ENCODE peak calls at places on chromosomes 5 and 9, in six cellular contexts. M is IMR-90, O is H9, C is H1, Q is neuronal stem cell, Y is trophoblast cell. N is an unnamed sample.

GRCh38 chr5:135194126-135194488 is 160.1 kb upstream of the PITX1 start:
- DNase-seq in M (no peak), O (no peak), C (no peak), Q (no peak), Y (no peak), N (no peak)

GRCh38 chr9:92774274-92774673 is 9.6 kb upstream of the BICD2 start:
- DNase-seq in M (peak), O (no peak), C (no peak), Q (no peak), Y (no peak), N (peak)

GRCh38 chr5:97266576-97266975 is 83.5 kb upstream of the RIOK2 start:
- DNase-seq in M (peak), O (no peak), C (no peak), Q (no peak), Y (no peak), N (no peak)

GRCh38 chr5:33969572-33970452 is 14.7 kb downstream of the SLC45A2 start:
- DNase-seq in M (peak), O (peak), C (no peak), Q (peak), Y (peak), N (peak)

GRCh38 chr5:176740702-176741565 is 69.4 kb upstream of the UNC5A start:
- DNase-seq in M (no peak), O (peak), C (peak), Q (no peak), Y (no peak), N (no peak)

GRCh38 chr9:87516222-87516930 is 18.7 kb downstream of the DAPK1 start:
- DNase-seq in M (no peak), O (no peak), C (no peak), Q (no peak), Y (peak), N (peak)

GRCh38 chr5:168790691-168791230 is 211.6 kb upstream of the PANK3 start:
- DNase-seq in M (no peak), O (no peak), C (no peak), Q (no peak), Y (no peak), N (no peak)

GRCh38 chr9:82271099-82271498 is 282.5 kb downstream of the SPATA31D1 start:
- DNase-seq in M (peak), O (no peak), C (no peak), Q (no peak), Y (peak), N (peak)

GRCh38 chr5:77719666-77720363 is 56.3 kb downstream of the TBCA start:
- DNase-seq in M (no peak), O (no peak), C (no peak), Q (no peak), Y (no peak), N (no peak)

GRCh38 chr5:141637266-141637692 is 482 bp downstream of the RELL2 start:
- DNase-seq in M (no peak), O (no peak), C (no peak), Q (peak), Y (peak), N (no peak)

DNA sequence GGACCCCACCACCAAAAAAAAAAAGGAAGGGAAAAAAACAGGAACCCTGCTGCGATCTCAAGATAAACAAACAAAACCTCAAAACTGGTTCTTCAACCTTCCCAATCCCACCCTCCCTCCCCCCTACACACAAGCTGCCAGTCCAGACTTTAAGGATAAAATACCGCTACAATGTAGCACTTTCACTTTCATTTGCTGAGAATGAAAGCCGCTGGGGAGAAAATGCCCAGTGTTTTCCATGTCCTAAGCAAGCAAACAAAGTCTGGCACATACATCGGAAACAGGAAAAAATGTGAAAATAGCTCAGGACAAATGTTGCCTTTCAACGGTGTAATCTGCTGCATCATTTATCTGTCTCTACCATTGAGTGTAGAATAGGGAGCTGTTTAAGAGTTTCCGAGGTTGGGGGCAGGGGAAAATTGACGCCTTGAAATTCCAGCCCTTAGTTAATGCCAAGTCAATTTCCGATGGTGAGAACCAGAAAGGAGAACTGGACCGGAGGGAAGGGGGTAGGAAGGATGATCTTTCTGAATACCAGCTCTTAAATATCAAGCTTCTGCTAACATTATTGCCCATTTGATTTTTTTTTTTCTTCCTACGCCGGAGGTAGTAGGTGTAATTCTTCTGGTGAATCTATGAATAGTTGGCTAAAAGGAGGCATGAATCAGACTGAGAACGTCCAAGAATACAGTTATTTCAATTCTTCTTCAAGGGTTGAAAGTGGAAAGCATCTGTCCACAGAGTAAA is 1.2 kb upstream of the ADAMTS6 start:
- DNase-seq in M (peak), O (peak), C (peak), Q (no peak), Y (peak), N (peak)
- H3K18ac ChIP-seq in M (peak), O (no peak), C (no peak), Q (no peak), Y (peak), N (peak)

GRCh38 chr5:85340790-85341189 is 956.1 kb upstream of the EDIL3 start:
- DNase-seq in M (no peak), O (no peak), C (no peak), Q (no peak), Y (no peak), N (no peak)

DNA sequence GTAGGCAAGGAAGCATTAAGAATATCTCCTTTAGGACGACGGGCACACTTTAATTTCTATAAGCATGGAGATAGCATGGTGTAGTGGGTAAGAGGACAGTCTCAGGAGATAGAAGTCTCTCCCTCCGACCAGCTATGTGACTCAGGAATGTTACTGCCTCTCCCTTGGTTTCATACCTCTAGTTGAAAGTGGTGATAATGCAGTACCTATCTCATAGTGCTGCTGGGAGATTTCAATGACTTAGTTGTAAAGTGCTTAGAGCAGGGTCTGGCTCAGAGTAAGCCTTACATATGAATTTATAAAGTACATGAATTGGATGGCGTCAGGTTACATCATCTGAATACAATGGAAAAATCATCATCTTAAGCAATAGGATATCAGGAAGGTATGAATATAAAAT is 952.7 kb upstream of the EDIL3 start:
- DNase-seq in M (no peak), O (no peak), C (no peak), Q (no peak), Y (peak), N (no peak)
- H4K91ac ChIP-seq in M (no peak), O (no peak), C (no peak), Q (no peak), Y (no peak), N (no peak)

GRCh38 chr5:116865651-116866050 is 291.0 kb upstream of the SEMA6A start:
- DNase-seq in M (no peak), O (peak), C (no peak), Q (no peak), Y (no peak), N (no peak)
- H3K18ac ChIP-seq in M (no peak), O (no peak), C (peak), Q (no peak), Y (no peak), N (no peak)

GRCh38 chr5:859798-860296 is 9.1 kb upstream of the ZDHHC11 start:
- DNase-seq in M (no peak), O (no peak), C (no peak), Q (no peak), Y (no peak), N (no peak)
- H4K91ac ChIP-seq in M (no peak), O (no peak), C (no peak), Q (no peak), Y (no peak), N (no peak)

GRCh38 chr9:14766299-14766698 is 43.8 kb upstream of the CER1 start:
- DNase-seq in M (peak), O (no peak), C (no peak), Q (no peak), Y (peak), N (no peak)
- H3K18ac ChIP-seq in M (no peak), O (no peak), C (no peak), Q (no peak), Y (no peak), N (no peak)

GRCh38 chr5:143920772-143921171 is 108.8 kb downstream of the HMHB1 start:
- DNase-seq in M (peak), O (no peak), C (no peak), Q (no peak), Y (no peak), N (no peak)
- H4K91ac ChIP-seq in M (peak), O (no peak), C (no peak), Q (no peak), Y (no peak), N (no peak)

GRCh38 chr5:53091304-53091703 is 18.3 kb downstream of the MOCS2 start:
- DNase-seq in M (peak), O (no peak), C (no peak), Q (no peak), Y (peak), N (peak)

GRCh38 chr5:53092242-53092641 is 17.3 kb downstream of the MOCS2 start:
- DNase-seq in M (no peak), O (no peak), C (no peak), Q (no peak), Y (no peak), N (no peak)

GRCh38 chr5:53087596-53087995 is 22.0 kb downstream of the MOCS2 start:
- DNase-seq in M (no peak), O (no peak), C (no peak), Q (no peak), Y (no peak), N (no peak)

GRCh38 chr5:53089481-53089976 is 20.0 kb downstream of the MOCS2 start:
- DNase-seq in M (peak), O (no peak), C (no peak), Q (no peak), Y (peak), N (no peak)

GRCh38 chr5:53090229-53090628 is 19.3 kb downstream of the MOCS2 start:
- DNase-seq in M (no peak), O (no peak), C (no peak), Q (no peak), Y (peak), N (no peak)
- H3K18ac ChIP-seq in M (no peak), O (no peak), C (no peak), Q (no peak), Y (no peak), N (no peak)

GRCh38 chr5:138606378-138606777 is 31.2 kb upstream of the HSPA9 start:
- DNase-seq in M (no peak), O (no peak), C (no peak), Q (no peak), Y (no peak), N (no peak)

GRCh38 chr5:138611295-138612220 is 36.4 kb upstream of the HSPA9 start:
- DNase-seq in M (no peak), O (peak), C (peak), Q (no peak), Y (peak), N (peak)

GRCh38 chr5:138605254-138605972 is 30.2 kb upstream of the HSPA9 start:
- DNase-seq in M (no peak), O (no peak), C (no peak), Q (no peak), Y (no peak), N (peak)

GRCh38 chr5:138615461-138615860 is 40.3 kb upstream of the HSPA9 start:
- DNase-seq in M (no peak), O (no peak), C (no peak), Q (no peak), Y (no peak), N (no peak)

GRCh38 chr5:138610468-138611294 is 35.5 kb upstream of the HSPA9 start:
- DNase-seq in M (no peak), O (peak), C (peak), Q (no peak), Y (peak), N (peak)
- H4K91ac ChIP-seq in M (no peak), O (no peak), C (peak), Q (no peak), Y (peak), N (peak)

N was measured in mesenchymal stem cell.